ENCODE peak calls at places on chromosomes 16 and 17, in seven cellular contexts. L is thoracic aorta; N is cardiac muscle cell; M is psoas muscle; Y is fibroblast of lung; O is ovary; B is effector memory CD4-positive, alpha-beta T cell. K is an unnamed sample. For H3K4me1, the result is how much of the 10 kb centered on the place peaks cover.

GRCh38 chr16:68496689-68497088 is 42.4 kb upstream of the ZFP90 start:
- DNase-seq in L (no peak), N (no peak), M (no peak), Y (no peak), O (no peak), B (no peak), K (no peak)

GRCh38 chr17:67359960-67360817 is 6.2 kb downstream of the PSMD12 start:
- DNase-seq in L (no peak), N (peak), M (no peak), Y (peak), O (no peak), B (peak), K (no peak)

GRCh38 chr17:12046786-12047185 is 26.1 kb downstream of the MAP2K4 start:
- DNase-seq in L (no peak), N (no peak), M (no peak), Y (no peak), O (no peak), B (no peak), K (no peak)

GRCh38 chr17:51091635-51092034 is 29.0 kb downstream of the SPAG9 start:
- DNase-seq in L (no peak), N (no peak), M (no peak), Y (no peak), O (no peak), B (no peak), K (no peak)

GRCh38 chr17:29659155-29659554 is 36.4 kb upstream of the CORO6 start:
- DNase-seq in L (no peak), N (no peak), M (no peak), Y (no peak), O (no peak), B (no peak), K (no peak)

GRCh38 chr16:66493490-66494401 is 56.2 kb downstream of the TK2 start:
- DNase-seq in L (no peak), N (no peak), M (no peak), Y (no peak), O (peak), B (no peak), K (no peak)

GRCh38 chr16:58970775-58971174 is 236.7 kb upstream of the GOT2 start:
- DNase-seq in L (no peak), N (no peak), M (no peak), Y (peak), O (no peak), B (no peak), K (no peak)

GRCh38 chr17:82976982-82977488 is 102.4 kb upstream of the METRNL start:
- DNase-seq in L (no peak), N (no peak), M (no peak), Y (no peak), O (no peak), B (no peak), K (no peak)

GRCh38 chr17:17359271-17359670 is 56.1 kb downstream of the NT5M start:
- DNase-seq in L (no peak), N (no peak), M (no peak), Y (no peak), O (no peak), B (no peak), K (no peak)

DNA sequence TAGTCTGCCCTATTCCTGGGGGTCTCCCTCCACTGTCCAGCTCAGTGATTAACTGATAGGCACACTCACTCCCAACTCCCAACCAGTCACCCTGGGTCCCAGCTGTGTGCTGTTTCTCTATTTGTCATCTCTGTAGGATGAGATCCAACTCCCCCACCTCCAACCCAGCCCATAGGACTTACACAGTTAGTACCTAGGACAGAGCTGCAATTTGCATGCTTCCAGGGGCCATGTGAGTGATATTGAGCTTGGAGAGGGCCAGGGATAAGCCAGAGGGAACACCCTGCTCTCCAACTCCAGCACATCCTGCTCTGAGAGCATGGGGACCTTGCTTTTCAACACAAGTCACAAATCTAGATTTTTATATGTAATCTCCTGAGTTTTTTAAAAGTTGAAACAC is 8.8 kb downstream of the C17orf113 start:
- DNase-seq in L (no peak), N (no peak), M (no peak), Y (no peak), O (no peak), B (no peak), K (no peak)
- H3K4me1 ChIP-seq in L (under half), N (under half), M (under half), Y (under half), O (under half), B (under half), K (under half)

GRCh38 chr16:4922721-4923342 is 14.1 kb downstream of the PPL start:
- DNase-seq in L (no peak), N (no peak), M (no peak), Y (no peak), O (no peak), B (no peak), K (no peak)

GRCh38 chr16:4923853-4924252 is 13.1 kb downstream of the PPL start:
- DNase-seq in L (no peak), N (no peak), M (no peak), Y (no peak), O (no peak), B (no peak), K (no peak)

GRCh38 chr16:4918790-4919210 is 18.1 kb downstream of the PPL start:
- DNase-seq in L (no peak), N (no peak), M (no peak), Y (no peak), O (no peak), B (no peak), K (peak)

GRCh38 chr16:4917117-4917516 is 19.8 kb downstream of the PPL start:
- DNase-seq in L (no peak), N (no peak), M (no peak), Y (peak), O (no peak), B (no peak), K (no peak)

GRCh38 chr16:4920826-4921225 is 16.1 kb downstream of the PPL start:
- DNase-seq in L (no peak), N (no peak), M (no peak), Y (peak), O (no peak), B (no peak), K (no peak)
- H3K4me1 ChIP-seq in L (under half), N (under half), M (under half), Y (under half), O (under half), B (under half), K (half or more)

DNA sequence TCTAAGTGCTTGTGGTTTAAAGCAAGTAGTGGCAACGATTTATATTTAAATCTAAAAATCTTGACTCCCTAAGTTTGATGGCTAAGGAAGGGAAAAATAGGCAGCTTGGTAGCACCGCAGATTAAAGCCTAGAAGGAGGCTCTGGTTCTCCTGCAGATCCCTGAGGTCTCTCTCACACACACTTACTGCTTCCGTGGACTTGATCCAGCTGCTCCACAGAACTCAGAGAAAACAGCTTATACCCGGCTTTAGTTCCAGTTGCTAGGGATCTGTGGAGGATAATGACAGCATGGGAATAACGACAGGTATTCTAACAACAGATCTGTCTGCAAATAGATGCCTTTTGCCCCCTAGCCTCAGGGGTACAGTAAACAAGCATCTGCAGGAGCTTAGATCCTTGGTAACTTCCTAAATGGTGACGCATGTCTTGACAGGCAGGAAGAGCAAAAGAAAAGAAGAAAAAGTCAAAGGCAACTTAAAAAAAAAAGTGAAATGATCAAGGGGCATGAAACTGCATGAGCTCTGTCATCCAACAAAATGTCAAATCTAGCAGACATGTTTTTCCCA is 4.5 kb downstream of the WIPI1 start:
- DNase-seq in L (no peak), N (no peak), M (no peak), Y (no peak), O (no peak), B (no peak), K (no peak)
- H3K4me1 ChIP-seq in L (under half), N (under half), M (under half), Y (under half), O (under half), B (under half), K (under half)

GRCh38 chr16:31186176-31186575 is 6.2 kb downstream of the FUS start:
- DNase-seq in L (no peak), N (no peak), M (no peak), Y (no peak), O (no peak), B (no peak), K (no peak)
- H3K4me1 ChIP-seq in L (under half), N (under half), M (under half), Y (under half), O (under half), B (under half), K (under half)

DNA sequence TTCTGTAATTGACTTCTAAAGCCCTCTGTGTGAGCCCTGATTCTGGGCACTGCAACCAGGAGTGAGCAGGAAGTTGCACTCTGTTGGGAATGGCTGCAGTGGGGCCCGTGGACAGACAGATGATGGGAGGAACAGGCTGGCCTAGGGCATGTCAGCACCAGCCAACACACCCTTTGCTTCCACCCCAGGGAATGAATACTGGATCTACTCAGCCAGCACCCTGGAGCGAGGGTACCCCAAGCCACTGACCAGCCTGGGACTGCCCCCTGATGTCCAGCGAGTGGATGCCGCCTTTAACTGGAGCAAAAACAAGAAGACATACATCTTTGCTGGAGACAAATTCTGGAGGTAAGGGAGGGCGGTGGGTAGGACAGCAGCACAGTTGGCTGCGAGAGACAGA is 10.8 kb upstream of the LPCAT2 start:
- DNase-seq in L (no peak), N (no peak), M (no peak), Y (no peak), O (no peak), B (no peak), K (no peak)
- H3K4me1 ChIP-seq in L (half or more), N (under half), M (under half), Y (under half), O (under half), B (under half), K (under half)

DNA sequence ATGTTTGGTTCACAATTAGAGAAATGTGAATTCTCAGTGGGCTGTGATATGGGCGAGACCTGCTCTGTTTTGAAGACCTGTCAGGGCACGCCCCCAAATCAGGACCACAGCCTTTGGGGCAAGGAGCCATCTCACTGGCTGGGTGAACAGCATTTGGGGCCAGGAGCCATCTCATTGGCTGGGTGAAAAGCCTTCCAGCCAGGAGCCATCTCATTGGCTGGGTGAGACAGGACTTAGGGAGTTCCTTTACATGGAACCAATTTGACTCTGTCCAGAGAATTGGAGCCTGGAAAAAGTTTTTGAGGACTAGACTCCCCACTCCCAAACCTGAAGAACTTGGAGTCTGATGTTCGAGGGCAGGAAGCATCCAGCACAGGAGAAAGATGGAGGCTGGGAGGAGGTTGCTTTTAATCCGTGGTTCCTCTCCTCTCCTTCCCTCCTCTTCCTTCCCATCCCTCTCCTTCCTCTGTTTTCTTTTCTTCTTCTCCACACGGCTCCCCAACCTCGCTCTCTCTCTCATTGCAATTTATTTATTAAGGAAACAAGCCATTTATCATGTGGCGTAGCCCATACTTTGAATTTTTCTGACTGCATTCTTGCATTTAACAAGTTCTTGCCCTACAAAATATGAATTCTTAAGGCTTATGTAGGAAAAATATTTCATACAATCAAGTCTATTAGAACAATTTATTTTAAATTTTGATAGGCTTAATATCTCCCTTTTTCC is 19.7 kb downstream of the FOXL1 start:
- DNase-seq in L (no peak), N (no peak), M (no peak), Y (no peak), O (no peak), B (no peak), K (no peak)
- H3K4me1 ChIP-seq in L (half or more), N (under half), M (under half), Y (under half), O (under half), B (under half), K (under half)